ENCODE peak calls at places on chromosomes 3 and 15, in four cellular contexts. W is neuronal stem cell, G is H1, L is mesenchymal stem cell. H is an unnamed sample.
A peak's percentile ranks its signal among the peaks of the same experiment; 100 is the strongest.

GRCh38 chr3:34599595-34599994 is 801.2 kb downstream of the PDCD6IP start:
- DNase-seq in L (no peak), W (no peak), G (no peak), H (no peak)

GRCh38 chr3:105827959-105828358 is 40.9 kb downstream of the CBLB start:
- DNase-seq in L (peak; percentile 89), G (no peak), W (no peak), H (peak; percentile 41)

GRCh38 chr3:170585008-170585936 is 603 bp downstream of the SLC7A14 start:
- DNase-seq in G (peak; percentile 72), L (peak; percentile 8), W (no peak), H (peak; percentile 43)

GRCh38 chr3:14879161-14879888 is 60.6 kb downstream of the FGD5 start:
- DNase-seq in W (no peak), G (no peak), L (no peak), H (peak; percentile 38)

GRCh38 chr15:43896543-43896942 is 69.7 kb downstream of the WDR76 start:
- DNase-seq in W (no peak), G (no peak), L (no peak), H (no peak)

GRCh38 chr3:142782616-142783015 is 58.8 kb downstream of the TRPC1 start:
- DNase-seq in W (no peak), G (no peak), L (no peak), H (no peak)

GRCh38 chr15:74202461-74203401 is at the start of gene STRA6:
- DNase-seq in L (peak; percentile 94), W (peak; percentile 42), G (peak; percentile 90), H (peak; percentile 98)

GRCh38 chr15:67093146-67093874 is 27.9 kb downstream of the SMAD3 start:
- DNase-seq in G (no peak), L (no peak), W (no peak), H (no peak)

GRCh38 chr3:193816028-193816395 is 223.0 kb downstream of the OPA1 start:
- DNase-seq in G (peak; percentile 20), L (no peak), W (no peak), H (no peak)

GRCh38 chr15:52186651-52187486 is 4.3 kb downstream of the GNB5 start:
- DNase-seq in G (no peak), W (no peak), L (no peak), H (no peak)

GRCh38 chr3:113697192-113698090 is 999 bp upstream of the USF3 start:
- DNase-seq in W (no peak), L (peak; percentile 55), G (peak; percentile 55), H (peak; percentile 33)

GRCh38 chr15:75091814-75092213 is 68.4 kb downstream of the PPCDC start:
- DNase-seq in G (no peak), L (no peak), W (no peak), H (no peak)

GRCh38 chr15:57972801-57973311 is 92.7 kb downstream of the ALDH1A2 start:
- DNase-seq in L (no peak), G (no peak), W (no peak), H (no peak)

GRCh38 chr3:98657429-98657828 is 64.0 kb upstream of the CPOX start:
- DNase-seq in W (peak; percentile 9), L (no peak), G (peak; percentile 72), H (peak; percentile 78)

GRCh38 chr3:184230603-184231528 is 1.5 kb downstream of the VWA5B2 start:
- DNase-seq in W (no peak), L (no peak), G (peak; percentile 57), H (peak; percentile 57)

GRCh38 chr15:57570994-57571393 is 20.7 kb upstream of the MYZAP start:
- DNase-seq in L (peak; percentile 12), W (no peak), G (no peak), H (no peak)

GRCh38 chr15:29968099-29968892 is 114.5 kb upstream of the GOLGA8J start:
- DNase-seq in W (peak; percentile 17), G (peak; percentile 71), L (no peak), H (peak; percentile 64)

GRCh38 chr3:128993461-128994172 is at the start of gene CFAP92:
- DNase-seq in W (peak; percentile 80), G (peak; percentile 96), L (peak; percentile 79), H (peak; percentile 95)

GRCh38 chr3:134799393-134799792 is 4.3 kb downstream of the EPHB1 start:
- DNase-seq in L (no peak), W (no peak), G (peak; percentile 33), H (no peak)

GRCh38 chr3:12840591-12841084 is 727 bp downstream of the RPL32 start:
- DNase-seq in G (no peak), W (no peak), L (no peak), H (no peak)

GRCh38 chr15:82847703-82848102 is 38.3 kb downstream of the WHAMM start:
- DNase-seq in L (peak; percentile 14), W (no peak), G (peak; percentile 37), H (no peak)

DNA sequence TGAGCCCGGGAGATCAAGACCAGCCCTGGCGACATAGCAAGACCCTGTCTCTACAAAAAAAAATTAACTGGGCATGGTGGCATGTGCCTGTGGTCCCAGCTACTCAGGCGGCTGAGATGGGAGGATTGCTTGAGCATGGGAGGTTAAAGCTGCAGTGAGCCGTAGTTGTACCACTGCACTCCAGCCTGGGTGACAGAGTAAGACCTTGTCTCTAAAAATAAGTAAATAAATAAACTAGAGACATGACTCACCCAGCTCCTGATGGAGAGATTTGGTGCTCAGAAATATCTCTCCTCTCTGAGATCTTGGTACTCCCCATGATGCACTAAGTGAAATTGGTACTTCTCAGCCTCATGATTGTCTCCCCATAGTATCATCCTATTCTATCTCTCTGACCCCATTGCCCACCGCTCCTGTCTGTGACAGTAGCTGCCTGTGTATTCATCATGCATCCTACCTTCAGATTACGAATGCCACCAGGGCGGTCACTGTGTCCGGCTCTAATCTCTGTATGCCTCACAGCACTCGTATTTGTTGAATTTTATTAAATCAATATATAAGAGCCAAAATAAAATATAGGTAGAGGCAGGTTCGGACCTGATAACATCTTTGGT is 50.9 kb downstream of the ABHD2 start:
- DNase-seq in W (no peak), L (peak; percentile 54), G (no peak), H (no peak)
- H3K9ac ChIP-seq in W (no peak overlapping the region), L (peak overlapping the region; percentile 65), G (no peak overlapping the region), H (no peak overlapping the region)

DNA sequence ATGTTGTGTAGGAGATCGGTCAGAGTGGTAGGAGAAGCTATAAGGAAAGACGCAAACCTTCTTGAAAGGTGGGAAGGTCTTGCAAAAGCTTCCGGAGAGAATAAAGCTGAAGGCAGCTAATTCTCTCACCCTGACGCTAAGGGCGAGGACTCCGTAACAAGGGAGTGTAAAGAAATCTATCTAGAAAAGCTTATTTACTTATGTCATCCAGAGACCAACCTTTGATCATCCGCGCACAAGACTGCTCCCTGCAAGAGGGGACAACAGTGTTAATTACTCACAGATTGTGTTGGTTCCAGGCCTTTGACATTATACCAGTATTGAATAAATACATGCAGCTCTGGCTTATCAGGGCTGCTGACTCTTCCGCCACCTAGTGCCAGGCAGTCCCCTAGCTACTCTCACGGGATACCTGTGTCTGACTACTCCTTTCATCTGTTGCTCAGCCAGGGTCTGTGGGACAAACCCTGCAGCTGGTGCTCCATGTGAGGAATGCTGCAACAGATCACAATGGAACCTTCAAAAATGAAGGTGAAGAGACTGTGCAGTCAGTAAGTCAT is 211.7 kb downstream of the DTWD1 start:
- DNase-seq in W (no peak), G (peak; percentile 48), L (peak; percentile 19), H (peak; percentile 76)
- H4K8ac ChIP-seq in W (no peak overlapping the region), G (no peak overlapping the region), L (peak overlapping the region; percentile 63), H (no peak overlapping the region)

DNA sequence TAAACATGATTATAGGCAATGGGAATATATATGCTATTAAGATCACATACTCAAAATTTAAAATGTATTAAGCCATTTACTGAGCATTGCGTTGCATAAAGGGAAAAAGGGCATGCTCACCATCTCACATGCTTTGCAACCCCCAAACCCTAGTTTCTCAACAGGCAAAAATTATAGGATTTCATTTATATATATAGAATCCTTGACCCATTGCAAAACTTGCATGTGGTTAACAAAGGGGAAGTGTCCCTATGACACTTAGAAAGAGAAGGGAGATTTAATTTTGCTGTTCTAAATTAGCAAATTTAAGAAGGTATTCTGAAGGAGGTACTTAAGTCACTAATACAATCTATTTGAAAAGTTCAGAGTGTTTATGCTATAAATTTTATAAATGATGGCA is 837.8 kb downstream of the DIPK2A start:
- DNase-seq in W (no peak), L (no peak), G (no peak), H (no peak)
- H3K9ac ChIP-seq in W (no peak overlapping the region), L (no peak overlapping the region), G (no peak overlapping the region), H (no peak overlapping the region)

GRCh38 chr3:9903238-9903624 is 583 bp downstream of the IL17RE start:
- DNase-seq in W (no peak), L (peak; percentile 55), G (no peak), H (no peak)
- H4K8ac ChIP-seq in W (no peak overlapping the region), L (peak overlapping the region; percentile 95), G (peak overlapping the region; percentile 54), H (no peak overlapping the region)

DNA sequence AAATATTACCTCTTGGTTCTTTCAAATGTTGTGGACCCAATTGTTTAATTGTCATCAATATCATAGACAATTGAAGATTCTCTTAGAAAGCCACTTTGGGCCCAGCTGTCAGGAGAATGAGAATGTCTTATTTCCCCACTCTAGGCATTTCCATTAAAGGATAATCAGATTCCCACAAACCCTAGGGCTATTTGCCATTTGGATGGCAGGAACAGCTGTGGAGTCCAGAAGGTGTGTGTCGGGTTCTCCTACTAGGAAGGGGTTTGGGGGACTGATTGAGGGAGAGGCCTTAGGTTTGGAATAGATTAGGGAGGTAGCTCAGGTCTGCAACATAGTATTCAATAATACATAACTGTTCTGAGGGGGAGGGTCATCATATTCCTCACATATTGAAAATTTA is 35.2 kb upstream of the PLSCR5 start:
- DNase-seq in L (no peak), G (no peak), W (no peak), H (no peak)
- H3K9ac ChIP-seq in L (no peak overlapping the region), G (no peak overlapping the region), W (no peak overlapping the region), H (no peak overlapping the region)

DNA sequence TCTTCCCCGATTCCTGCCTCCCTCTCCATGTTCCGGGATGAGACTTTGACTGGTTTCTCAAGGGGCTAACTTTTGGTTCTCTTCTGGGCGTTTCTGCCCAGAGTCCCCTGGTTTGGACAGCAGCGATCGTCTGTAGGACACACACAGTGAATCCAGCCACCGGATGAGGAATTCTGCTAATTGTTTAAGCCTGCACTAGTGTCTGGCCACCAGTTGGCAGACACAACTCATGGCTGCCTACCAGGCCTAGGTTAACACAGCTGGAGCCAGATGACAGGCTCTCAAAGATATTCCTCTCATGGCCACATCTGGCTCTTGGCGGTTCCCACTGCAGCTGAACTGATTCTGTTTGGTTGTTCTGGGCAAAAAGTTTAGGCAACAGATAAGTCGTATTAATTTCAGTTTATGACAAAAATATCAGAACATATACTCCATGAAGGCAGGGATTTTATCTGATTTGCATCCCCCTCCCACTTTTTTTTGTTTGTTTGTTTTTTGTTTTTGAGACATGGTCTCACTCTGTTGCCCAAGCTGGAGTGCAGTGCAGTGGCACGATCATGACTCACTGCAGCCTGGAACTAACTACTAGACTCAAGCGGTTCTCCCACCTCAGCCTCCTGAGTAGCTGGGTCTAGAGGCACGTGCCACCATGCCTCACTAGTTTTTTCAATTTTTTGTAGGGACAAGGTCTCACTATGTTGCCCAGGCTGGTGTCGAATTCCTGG is 272.8 kb downstream of the FOXP1 start:
- DNase-seq in G (no peak), W (no peak), L (peak; percentile 20), H (no peak)
- H4K8ac ChIP-seq in G (no peak overlapping the region), W (no peak overlapping the region), L (no peak overlapping the region), H (no peak overlapping the region)

H was measured in H9.